ENCODE peak calls at places on chromosomes 16 and 17, in six cellular contexts. One of them, this sample, is unnamed.

GRCh38 chr16:31072540-31073072 is 1.4 kb downstream of the ZNF668 start:
- DNase-seq in effector CD4-positive, alpha-beta T cell: no peak
- DNase-seq in occipital lobe: peak
- DNase-seq in neural crest cell: no peak
- DNase-seq in Ammon's horn: peak
- DNase-seq in fibroblast of lung: peak
- DNase-seq in this sample: no peak

GRCh38 chr17:12406623-12407228 is 259.0 kb upstream of the MYOCD start:
- DNase-seq in effector CD4-positive, alpha-beta T cell: no peak
- DNase-seq in occipital lobe: no peak
- DNase-seq in neural crest cell: no peak
- DNase-seq in Ammon's horn: no peak
- DNase-seq in fibroblast of lung: no peak
- DNase-seq in this sample: no peak

GRCh38 chr17:76904116-76904515 is 35.9 kb downstream of the MGAT5B start:
- DNase-seq in effector CD4-positive, alpha-beta T cell: no peak
- DNase-seq in occipital lobe: no peak
- DNase-seq in neural crest cell: no peak
- DNase-seq in Ammon's horn: no peak
- DNase-seq in fibroblast of lung: no peak
- DNase-seq in this sample: no peak

GRCh38 chr16:27174007-27174406 is 29.3 kb upstream of the KDM8 start:
- DNase-seq in effector CD4-positive, alpha-beta T cell: peak
- DNase-seq in occipital lobe: no peak
- DNase-seq in neural crest cell: no peak
- DNase-seq in Ammon's horn: no peak
- DNase-seq in fibroblast of lung: no peak
- DNase-seq in this sample: no peak

GRCh38 chr17:76371656-76372628 is 12.5 kb upstream of the SPHK1 start:
- DNase-seq in effector CD4-positive, alpha-beta T cell: no peak
- DNase-seq in occipital lobe: no peak
- DNase-seq in neural crest cell: no peak
- DNase-seq in Ammon's horn: no peak
- DNase-seq in fibroblast of lung: peak
- DNase-seq in this sample: no peak

GRCh38 chr17:19538095-19539039 is 4.7 kb downstream of the SLC47A1 start:
- DNase-seq in effector CD4-positive, alpha-beta T cell: no peak
- DNase-seq in occipital lobe: no peak
- DNase-seq in neural crest cell: no peak
- DNase-seq in Ammon's horn: peak
- DNase-seq in fibroblast of lung: no peak
- DNase-seq in this sample: peak

GRCh38 chr16:9348912-9349311 is 257.5 kb downstream of the HAPSTR1 start:
- DNase-seq in effector CD4-positive, alpha-beta T cell: no peak
- DNase-seq in occipital lobe: no peak
- DNase-seq in neural crest cell: no peak
- DNase-seq in Ammon's horn: no peak
- DNase-seq in fibroblast of lung: no peak
- DNase-seq in this sample: no peak

GRCh38 chr16:68420366-68420765 is 27.9 kb downstream of the SMPD3 start:
- DNase-seq in effector CD4-positive, alpha-beta T cell: no peak
- DNase-seq in occipital lobe: no peak
- DNase-seq in neural crest cell: no peak
- DNase-seq in Ammon's horn: no peak
- DNase-seq in fibroblast of lung: no peak
- DNase-seq in this sample: no peak

GRCh38 chr16:78744796-78745464 is 645.5 kb downstream of the WWOX start:
- DNase-seq in effector CD4-positive, alpha-beta T cell: no peak
- DNase-seq in occipital lobe: no peak
- DNase-seq in neural crest cell: no peak
- DNase-seq in Ammon's horn: no peak
- DNase-seq in fibroblast of lung: no peak
- DNase-seq in this sample: no peak

GRCh38 chr16:29994613-29995329 is 646 bp downstream of the HIRIP3 start:
- DNase-seq in effector CD4-positive, alpha-beta T cell: no peak
- DNase-seq in occipital lobe: no peak
- DNase-seq in neural crest cell: no peak
- DNase-seq in Ammon's horn: peak
- DNase-seq in fibroblast of lung: no peak
- DNase-seq in this sample: no peak

GRCh38 chr17:21015564-21015963 is 27.2 kb downstream of the USP22 start:
- DNase-seq in effector CD4-positive, alpha-beta T cell: no peak
- DNase-seq in occipital lobe: no peak
- DNase-seq in neural crest cell: no peak
- DNase-seq in Ammon's horn: no peak
- DNase-seq in fibroblast of lung: no peak
- DNase-seq in this sample: no peak

GRCh38 chr16:29816694-29817441 is 916 bp downstream of the PAGR1 start:
- DNase-seq in effector CD4-positive, alpha-beta T cell: no peak
- DNase-seq in occipital lobe: peak
- DNase-seq in neural crest cell: peak
- DNase-seq in Ammon's horn: no peak
- DNase-seq in fibroblast of lung: peak
- DNase-seq in this sample: no peak

GRCh38 chr17:27379863-27380533 is 76.2 kb upstream of the KSR1 start:
- DNase-seq in effector CD4-positive, alpha-beta T cell: no peak
- DNase-seq in occipital lobe: peak
- DNase-seq in neural crest cell: peak
- DNase-seq in Ammon's horn: peak
- DNase-seq in fibroblast of lung: peak
- DNase-seq in this sample: peak

GRCh38 chr17:32608267-32608666 is 121.5 kb downstream of the CDK5R1 start:
- DNase-seq in effector CD4-positive, alpha-beta T cell: no peak
- DNase-seq in occipital lobe: no peak
- DNase-seq in neural crest cell: no peak
- DNase-seq in Ammon's horn: no peak
- DNase-seq in fibroblast of lung: no peak
- DNase-seq in this sample: no peak

GRCh38 chr17:29748400-29748799 is 125.7 kb upstream of the CORO6 start:
- DNase-seq in effector CD4-positive, alpha-beta T cell: no peak
- DNase-seq in occipital lobe: no peak
- DNase-seq in neural crest cell: no peak
- DNase-seq in Ammon's horn: no peak
- DNase-seq in fibroblast of lung: no peak
- DNase-seq in this sample: no peak

GRCh38 chr16:2963611-2964415 is at the start of gene KREMEN2:
- DNase-seq in effector CD4-positive, alpha-beta T cell: no peak
- DNase-seq in occipital lobe: no peak
- DNase-seq in neural crest cell: peak
- DNase-seq in Ammon's horn: no peak
- DNase-seq in fibroblast of lung: no peak
- DNase-seq in this sample: no peak

GRCh38 chr17:66276328-66276937 is 26.0 kb upstream of the PRKCA start:
- DNase-seq in effector CD4-positive, alpha-beta T cell: no peak
- DNase-seq in occipital lobe: no peak
- DNase-seq in neural crest cell: no peak
- DNase-seq in Ammon's horn: no peak
- DNase-seq in fibroblast of lung: peak
- DNase-seq in this sample: no peak

GRCh38 chr16:3004781-3005284 is 7.9 kb upstream of the CLDN9 start:
- DNase-seq in effector CD4-positive, alpha-beta T cell: no peak
- DNase-seq in occipital lobe: no peak
- DNase-seq in neural crest cell: no peak
- DNase-seq in Ammon's horn: no peak
- DNase-seq in fibroblast of lung: no peak
- DNase-seq in this sample: no peak

GRCh38 chr16:27204232-27204915 is 1.0 kb downstream of the KDM8 start:
- DNase-seq in effector CD4-positive, alpha-beta T cell: no peak
- DNase-seq in occipital lobe: no peak
- DNase-seq in neural crest cell: no peak
- DNase-seq in Ammon's horn: no peak
- DNase-seq in fibroblast of lung: no peak
- DNase-seq in this sample: no peak

GRCh38 chr17:6643460-6644125 is 2.7 kb downstream of the TXNDC17 start:
- DNase-seq in effector CD4-positive, alpha-beta T cell: no peak
- DNase-seq in occipital lobe: no peak
- DNase-seq in neural crest cell: no peak
- DNase-seq in Ammon's horn: no peak
- DNase-seq in fibroblast of lung: no peak
- DNase-seq in this sample: no peak

GRCh38 chr16:84853534-84853933 is 33.7 kb downstream of the CRISPLD2 start:
- DNase-seq in effector CD4-positive, alpha-beta T cell: no peak
- DNase-seq in occipital lobe: no peak
- DNase-seq in neural crest cell: no peak
- DNase-seq in Ammon's horn: no peak
- DNase-seq in fibroblast of lung: no peak
- DNase-seq in this sample: no peak

GRCh38 chr17:31392856-31393748 is 1.6 kb downstream of the RAB11FIP4 start:
- DNase-seq in effector CD4-positive, alpha-beta T cell: no peak
- DNase-seq in occipital lobe: peak
- DNase-seq in neural crest cell: no peak
- DNase-seq in Ammon's horn: no peak
- DNase-seq in fibroblast of lung: no peak
- DNase-seq in this sample: no peak

GRCh38 chr17:59565959-59566324 is 532 bp downstream of the DHX40 start:
- DNase-seq in effector CD4-positive, alpha-beta T cell: peak
- DNase-seq in occipital lobe: peak
- DNase-seq in neural crest cell: peak
- DNase-seq in Ammon's horn: peak
- DNase-seq in fibroblast of lung: peak
- DNase-seq in this sample: no peak

GRCh38 chr17:47804461-47804860 is 17.1 kb downstream of the OSBPL7 start:
- DNase-seq in effector CD4-positive, alpha-beta T cell: no peak
- DNase-seq in occipital lobe: no peak
- DNase-seq in neural crest cell: no peak
- DNase-seq in Ammon's horn: no peak
- DNase-seq in fibroblast of lung: no peak
- DNase-seq in this sample: no peak

GRCh38 chr17:60652484-60653247 is 25.0 kb upstream of the BCAS3 start:
- DNase-seq in effector CD4-positive, alpha-beta T cell: no peak
- DNase-seq in occipital lobe: no peak
- DNase-seq in neural crest cell: no peak
- DNase-seq in Ammon's horn: no peak
- DNase-seq in fibroblast of lung: no peak
- DNase-seq in this sample: no peak

GRCh38 chr16:67015317-67015731 is 13.6 kb upstream of the CBFB start:
- DNase-seq in effector CD4-positive, alpha-beta T cell: no peak
- DNase-seq in occipital lobe: no peak
- DNase-seq in neural crest cell: no peak
- DNase-seq in Ammon's horn: no peak
- DNase-seq in fibroblast of lung: no peak
- DNase-seq in this sample: no peak

GRCh38 chr17:32264140-32264799 is 1.4 kb upstream of the RHBDL3 start:
- DNase-seq in effector CD4-positive, alpha-beta T cell: no peak
- DNase-seq in occipital lobe: no peak
- DNase-seq in neural crest cell: no peak
- DNase-seq in Ammon's horn: no peak
- DNase-seq in fibroblast of lung: no peak
- DNase-seq in this sample: peak

GRCh38 chr17:4318186-4318585 is 48.3 kb downstream of the UBE2G1 start:
- DNase-seq in effector CD4-positive, alpha-beta T cell: no peak
- DNase-seq in occipital lobe: no peak
- DNase-seq in neural crest cell: no peak
- DNase-seq in Ammon's horn: no peak
- DNase-seq in fibroblast of lung: no peak
- DNase-seq in this sample: no peak

GRCh38 chr17:66438101-66438500 is 135.7 kb downstream of the PRKCA start:
- DNase-seq in effector CD4-positive, alpha-beta T cell: no peak
- DNase-seq in occipital lobe: no peak
- DNase-seq in neural crest cell: no peak
- DNase-seq in Ammon's horn: no peak
- DNase-seq in fibroblast of lung: no peak
- DNase-seq in this sample: no peak

GRCh38 chr16:2147981-2148671 is at the start of gene RAB26:
- DNase-seq in effector CD4-positive, alpha-beta T cell: peak
- DNase-seq in occipital lobe: peak
- DNase-seq in neural crest cell: peak
- DNase-seq in Ammon's horn: peak
- DNase-seq in fibroblast of lung: peak
- DNase-seq in this sample: peak

GRCh38 chr17:40499551-40500189 is 1.8 kb downstream of the TNS4 start:
- DNase-seq in effector CD4-positive, alpha-beta T cell: no peak
- DNase-seq in occipital lobe: no peak
- DNase-seq in neural crest cell: peak
- DNase-seq in Ammon's horn: peak
- DNase-seq in fibroblast of lung: peak
- DNase-seq in this sample: peak

This sample was measured in hippocampal formation.